ENCODE peak calls at places on chromosomes 13 and 19, in seven cellular contexts. J is T-helper 9 cell; L is activated naive CD4-positive, alpha-beta T cell; X is naive thymus-derived CD8-positive, alpha-beta T cell; S is stimulated activated CD8-positive, alpha-beta memory T cell treated with anti-CD3 and anti-CD28 coated beads, Interleukin-15, amount 100 ng/mL, for 1 hour; V is NB4; F is NAMALWA. Q is an unnamed sample.
A peak's percentile ranks its signal among the peaks of the same experiment; 100 is the strongest.

GRCh38 chr13:29428310-29428991 is 167.0 kb downstream of the SLC7A1 start:
- DNase-seq in J (no peak), L (no peak), X (no peak), S (no peak), V (peak; percentile 26), F (no peak), Q (no peak)

GRCh38 chr19:2415973-2416319 is 11.4 kb downstream of the TIMM13 start:
- DNase-seq in J (no peak), L (no peak), X (no peak), S (no peak), V (no peak), F (no peak), Q (no peak)

GRCh38 chr19:13155472-13156284 is 5.5 kb downstream of the IER2 start:
- DNase-seq in J (peak; percentile 71), L (peak; percentile 15), X (peak; percentile 89), S (no peak), V (peak; percentile 97), F (peak; percentile 81), Q (peak; percentile 66)

GRCh38 chr13:111317042-111317550 is 3.3 kb upstream of the TEX29 start:
- DNase-seq in J (no peak), L (no peak), X (no peak), S (no peak), V (no peak), F (no peak), Q (no peak)

GRCh38 chr13:99659234-99659633 is 158.0 kb downstream of the TM9SF2 start:
- DNase-seq in J (no peak), L (no peak), X (no peak), S (no peak), V (no peak), F (no peak), Q (no peak)

GRCh38 chr19:10018786-10019185 is 5.5 kb downstream of the RDH8 start:
- DNase-seq in J (no peak), L (no peak), X (no peak), S (no peak), V (no peak), F (no peak), Q (no peak)

GRCh38 chr13:109154546-109154945 is 525.1 kb downstream of the MYO16 start:
- DNase-seq in J (no peak), L (no peak), X (no peak), S (no peak), V (no peak), F (no peak), Q (no peak)

GRCh38 chr13:112509190-112509589 is 78.8 kb downstream of the TUBGCP3 start:
- DNase-seq in J (no peak), L (no peak), X (no peak), S (no peak), V (no peak), F (no peak), Q (no peak)

GRCh38 chr13:97856001-97856675 is 97.3 kb upstream of the IPO5 start:
- DNase-seq in J (no peak), L (no peak), X (no peak), S (no peak), V (no peak), F (no peak), Q (no peak)

GRCh38 chr13:111281751-111282311 is 38.6 kb upstream of the TEX29 start:
- DNase-seq in J (no peak), L (no peak), X (no peak), S (no peak), V (no peak), F (no peak), Q (no peak)

GRCh38 chr13:24651718-24652345 is 28.4 kb upstream of the ATP12A start:
- DNase-seq in J (no peak), L (no peak), X (no peak), S (no peak), V (no peak), F (no peak), Q (no peak)

GRCh38 chr13:57311009-57311586 is 144.1 kb downstream of the PRR20E start:
- DNase-seq in J (no peak), L (no peak), X (no peak), S (no peak), V (no peak), F (no peak), Q (no peak)

GRCh38 chr19:8041553-8041952 is 11.0 kb upstream of the CCL25 start:
- DNase-seq in J (no peak), L (no peak), X (no peak), S (no peak), V (peak; percentile 76), F (no peak), Q (no peak)

GRCh38 chr13:100898431-100898830 is 223.8 kb upstream of the TMTC4 start:
- DNase-seq in J (no peak), L (no peak), X (no peak), S (no peak), V (no peak), F (no peak), Q (no peak)

GRCh38 chr19:17339088-17339741 is 1.9 kb downstream of the GTPBP3 start:
- DNase-seq in J (peak; percentile 26), L (no peak), X (peak; percentile 68), S (no peak), V (no peak), F (peak; percentile 46), Q (no peak)

GRCh38 chr19:6779204-6779603 is 6.7 kb downstream of the VAV1 start:
- DNase-seq in J (no peak), L (no peak), X (no peak), S (no peak), V (no peak), F (no peak), Q (no peak)

GRCh38 chr19:45418812-45419211 is 4.9 kb downstream of the ERCC1 start:
- DNase-seq in J (no peak), L (no peak), X (no peak), S (no peak), V (peak; percentile 70), F (no peak), Q (no peak)

GRCh38 chr19:48190288-48191284 is 20.1 kb downstream of the ZSWIM9 start:
- DNase-seq in J (peak; percentile 54), L (no peak), X (peak; percentile 85), S (peak; percentile 14), V (peak; percentile 64), F (no peak), Q (peak; percentile 52)

GRCh38 chr19:49884109-49884508 is 6.6 kb downstream of the TBC1D17 start:
- DNase-seq in J (no peak), L (no peak), X (no peak), S (no peak), V (no peak), F (no peak), Q (no peak)

Q was measured in activated T-helper 1 cell treated with anti-CD3 and anti-CD28 coated beads, Interleukin-2, amount 50 U/mL, for 16 hours.